ENCODE peak calls at places on chromosomes 1 and 21, in ten cellular contexts. W, P, E, B, J, M, Q, F, D and S are unnamed samples.

GRCh38 chr1:226066415-226067077 is 4.0 kb downstream of the H3-3A start:
- DNase-seq in W (no peak), P (no peak), E (no peak), B (no peak), J (peak; percentile 39), M (no peak), Q (no peak), F (no peak), D (no peak), S (no peak)

GRCh38 chr1:89607156-89607555 is 25.8 kb upstream of the LRRC8C start:
- DNase-seq in W (peak; percentile 54), P (no peak), E (no peak), B (no peak), J (no peak), M (no peak), Q (no peak), F (no peak), D (no peak), S (no peak)

GRCh38 chr1:228346731-228347130 is 59.9 kb downstream of the TRIM11 start:
- DNase-seq in W (no peak), P (peak; percentile 40), E (no peak), B (no peak), J (no peak), M (no peak), Q (no peak), F (no peak), D (no peak), S (no peak)

GRCh38 chr1:185008746-185009360 is 34.5 kb upstream of the NIBAN1 start:
- DNase-seq in W (no peak), P (no peak), E (no peak), B (no peak), J (no peak), M (no peak), Q (no peak), F (no peak), D (no peak), S (no peak)

GRCh38 chr1:212760126-212760823 is 31.3 kb downstream of the NSL1 start:
- DNase-seq in W (peak; percentile 49), P (no peak), E (peak; percentile 90), B (no peak), J (no peak), M (no peak), Q (peak; percentile 20), F (peak; percentile 65), D (no peak), S (no peak)

GRCh38 chr21:43911015-43911934 is 46.3 kb downstream of the AGPAT3 start:
- DNase-seq in W (no peak), P (no peak), E (no peak), B (no peak), J (no peak), M (no peak), Q (no peak), F (no peak), D (peak; percentile 90), S (no peak)

GRCh38 chr1:243945727-243946126 is 95.7 kb upstream of the AKT3 start:
- DNase-seq in W (no peak), P (no peak), E (no peak), B (no peak), J (no peak), M (no peak), Q (no peak), F (no peak), D (no peak), S (no peak)

GRCh38 chr1:95168638-95169411 is 51.7 kb downstream of the TLCD4 start:
- DNase-seq in W (no peak), P (no peak), E (peak; percentile 5), B (no peak), J (no peak), M (no peak), Q (no peak), F (no peak), D (no peak), S (no peak)

GRCh38 chr1:226788965-226789364 is 49.9 kb upstream of the ITPKB start:
- DNase-seq in W (no peak), P (peak; percentile 0), E (no peak), B (no peak), J (no peak), M (no peak), Q (no peak), F (no peak), D (no peak), S (no peak)

GRCh38 chr1:223243441-223244050 is 100.5 kb upstream of the TLR5 start:
- DNase-seq in W (no peak), P (no peak), E (no peak), B (no peak), J (no peak), M (no peak), Q (no peak), F (no peak), D (no peak), S (no peak)

DNA sequence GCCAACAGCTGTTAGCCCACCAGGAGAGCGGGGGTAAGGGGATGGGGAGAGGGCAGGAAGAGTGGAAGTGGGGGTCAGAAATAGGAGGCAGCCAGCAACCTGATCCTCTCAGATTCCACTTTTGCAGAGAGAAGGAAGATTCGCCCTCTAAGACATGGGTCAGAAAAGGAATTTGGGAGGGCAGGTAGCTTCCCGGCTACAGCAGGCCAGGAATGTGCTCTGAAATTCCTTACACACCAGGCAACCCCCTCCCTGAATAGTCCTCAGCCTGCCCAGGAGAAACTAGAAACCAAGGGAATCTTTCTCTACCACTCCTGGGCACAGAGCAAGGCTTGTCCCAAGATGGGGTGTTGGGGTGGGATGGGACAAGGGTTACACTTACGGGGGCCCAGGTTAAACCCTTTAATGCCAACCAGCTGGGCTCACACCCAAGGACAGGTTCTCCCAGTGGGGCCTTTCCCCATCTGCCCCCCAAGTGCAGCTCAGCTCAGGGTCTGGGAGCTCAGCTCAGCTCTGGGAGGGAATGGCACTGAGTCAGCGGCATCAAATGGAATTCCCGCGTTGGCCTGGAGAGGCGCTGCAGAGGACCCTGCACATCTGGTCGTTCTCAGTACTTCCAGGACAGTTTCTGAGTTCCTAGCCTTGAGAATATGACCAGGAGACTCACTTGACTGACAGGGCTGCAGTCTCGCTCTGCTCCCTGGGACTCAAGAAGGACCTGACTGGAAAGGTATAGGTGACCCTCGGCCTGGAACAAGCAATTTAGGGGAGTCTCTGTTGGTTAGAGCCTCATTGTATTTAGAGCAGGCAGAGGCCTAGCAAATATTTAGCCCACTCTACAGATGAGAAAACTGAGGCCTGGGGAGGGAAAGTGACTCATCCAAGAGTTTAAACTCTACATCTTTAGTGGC is 761 bp downstream of the TNNT2 start:
- DNase-seq in W (no peak), P (no peak), E (peak; percentile 97), B (no peak), J (peak; percentile 11), M (no peak), Q (peak; percentile 69), F (peak; percentile 78), D (no peak), S (peak; percentile 72)
- TF ChIP-seq CTCF in W (no peak), P (no peak), E (peak; percentile 81), B (peak; percentile 73), J (peak; percentile 61), M (no peak), Q (peak; percentile 78), F (peak; percentile 62), D (peak; percentile 39), S (peak; percentile 64)

DNA sequence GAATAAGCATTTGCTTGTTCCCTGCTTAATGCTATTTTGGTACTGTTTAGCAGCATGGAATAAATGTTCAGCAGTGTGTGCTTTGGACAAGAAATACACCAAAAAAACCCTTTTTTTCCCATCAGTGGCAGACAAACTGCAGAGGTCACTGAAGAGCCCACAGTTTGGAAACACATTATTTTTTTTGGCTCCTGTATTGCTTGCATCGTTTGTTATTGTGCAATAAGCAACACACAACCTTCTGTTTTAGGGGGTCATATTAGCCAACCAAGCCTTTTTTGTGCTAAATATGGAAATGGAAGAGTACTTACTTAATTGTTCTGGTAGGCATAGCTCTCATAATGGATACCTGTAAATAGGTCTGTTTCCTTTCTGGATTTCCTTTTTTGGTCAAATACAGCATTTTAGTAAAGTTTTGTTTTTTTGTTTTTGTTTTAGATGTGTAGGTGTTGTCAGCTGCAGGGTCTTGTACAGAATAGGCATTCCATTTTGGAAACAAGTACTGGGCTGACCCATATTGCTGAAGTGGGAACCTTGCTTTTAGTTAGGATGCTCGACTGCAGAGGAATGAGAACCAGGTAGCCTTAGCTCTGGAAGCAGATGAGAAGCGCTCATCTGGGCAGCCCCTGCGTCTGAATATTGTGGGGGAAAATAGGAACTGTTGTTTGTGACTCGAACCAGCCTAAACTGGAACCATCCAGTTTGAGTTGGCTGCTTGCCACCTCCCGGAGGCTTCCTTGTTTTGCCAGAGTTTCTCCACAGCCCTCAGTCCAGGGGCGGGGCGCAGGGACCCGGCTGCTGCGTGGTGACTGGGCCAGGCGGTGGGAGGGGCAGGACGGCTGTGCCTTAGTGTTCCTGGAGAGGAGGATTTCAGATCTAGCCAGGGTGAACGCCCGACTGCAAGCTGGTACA is 38.5 kb downstream of the SPEN start:
- DNase-seq in W (peak; percentile 27), P (peak; percentile 99), E (peak; percentile 94), B (peak; percentile 79), J (peak; percentile 96), M (peak; percentile 68), Q (peak; percentile 88), F (peak; percentile 85), D (peak; percentile 98), S (peak; percentile 96)
- TF ChIP-seq CTCF in W (no peak), P (no peak), E (no peak), B (peak; percentile 21), J (peak; percentile 36), M (no peak), Q (no peak), F (no peak), D (peak; percentile 27), S (no peak)

GRCh38 chr1:155158991-155159390 is 14.1 kb downstream of the KRTCAP2 start:
- DNase-seq in W (no peak), P (no peak), E (no peak), B (no peak), J (no peak), M (no peak), Q (no peak), F (no peak), D (peak; percentile 21), S (no peak)
- TF ChIP-seq CTCF in W (no peak), P (no peak), E (no peak), B (no peak), J (no peak), M (no peak), Q (no peak), F (no peak), D (no peak), S (no peak)

GRCh38 chr1:19772053-19772452 is 27.7 kb downstream of the TMCO4 start:
- DNase-seq in W (no peak), P (no peak), E (peak; percentile 55), B (no peak), J (no peak), M (no peak), Q (no peak), F (no peak), D (no peak), S (no peak)
- TF ChIP-seq CTCF in W (no peak), P (no peak), E (peak; percentile 69), B (no peak), J (no peak), M (no peak), Q (no peak), F (no peak), D (no peak), S (no peak)

GRCh38 chr1:54342764-54343687 is 63.2 kb downstream of the SSBP3 start:
- DNase-seq in W (no peak), P (no peak), E (no peak), B (no peak), J (no peak), M (no peak), Q (peak; percentile 78), F (no peak), D (no peak), S (no peak)
- TF ChIP-seq CTCF in W (no peak), P (no peak), E (peak; percentile 1), B (no peak), J (peak; percentile 3), M (no peak), Q (peak; percentile 37), F (no peak), D (no peak), S (no peak)